ENCODE peak calls at places on chromosomes 4 and X, in seven cellular contexts. One of them, this sample, is unnamed.

GRCh38 chrX:53265771-53266170 is 15.6 kb downstream of the IQSEC2 start:
- DNase-seq in GM12878: no peak
- DNase-seq in SK-N-SH: no peak
- DNase-seq in K562: no peak
- DNase-seq in HepG2: no peak
- DNase-seq in H1: no peak
- DNase-seq in HCT116: no peak
- DNase-seq in this sample: no peak

GRCh38 chrX:38052096-38052495 is 45.7 kb downstream of the SYTL5 start:
- DNase-seq in GM12878: no peak
- DNase-seq in HepG2: no peak
- DNase-seq in H1: no peak
- DNase-seq in SK-N-SH: no peak
- DNase-seq in K562: no peak
- DNase-seq in HCT116: peak; percentile 56
- DNase-seq in this sample: no peak

GRCh38 chr4:156190606-156191005 is 236.9 kb upstream of the CTSO start:
- DNase-seq in HepG2: no peak
- DNase-seq in HCT116: no peak
- DNase-seq in SK-N-SH: no peak
- DNase-seq in GM12878: no peak
- DNase-seq in H1: no peak
- DNase-seq in K562: no peak
- DNase-seq in this sample: no peak

GRCh38 chrX:104098151-104098808 is 14.0 kb upstream of the ZCCHC18 start:
- DNase-seq in K562: peak; percentile 32
- DNase-seq in HCT116: peak; percentile 60
- DNase-seq in SK-N-SH: peak; percentile 52
- DNase-seq in HepG2: peak; percentile 22
- DNase-seq in H1: no peak
- DNase-seq in GM12878: no peak
- DNase-seq in this sample: peak; percentile 48

GRCh38 chr4:74168841-74169240 is 10.9 kb downstream of the MTHFD2L start:
- DNase-seq in HepG2: no peak
- DNase-seq in HCT116: no peak
- DNase-seq in H1: no peak
- DNase-seq in K562: no peak
- DNase-seq in GM12878: no peak
- DNase-seq in SK-N-SH: no peak
- DNase-seq in this sample: no peak

GRCh38 chr4:37905526-37906169 is 14.8 kb downstream of the TBC1D1 start:
- DNase-seq in HCT116: no peak
- DNase-seq in GM12878: no peak
- DNase-seq in HepG2: no peak
- DNase-seq in K562: no peak
- DNase-seq in H1: no peak
- DNase-seq in SK-N-SH: no peak
- DNase-seq in this sample: no peak

GRCh38 chr4:153522800-153523089 is 56.6 kb downstream of the TMEM131L start:
- DNase-seq in HepG2: no peak
- DNase-seq in GM12878: peak; percentile 71
- DNase-seq in K562: no peak
- DNase-seq in HCT116: no peak
- DNase-seq in SK-N-SH: no peak
- DNase-seq in H1: no peak
- DNase-seq in this sample: no peak

GRCh38 chr4:138646383-138646782 is 369.2 kb upstream of the NOCT start:
- DNase-seq in HepG2: no peak
- DNase-seq in GM12878: no peak
- DNase-seq in SK-N-SH: no peak
- DNase-seq in HCT116: no peak
- DNase-seq in H1: no peak
- DNase-seq in K562: no peak
- DNase-seq in this sample: no peak

GRCh38 chr4:57043304-57044251 is 64.9 kb downstream of the POLR2B start:
- DNase-seq in H1: no peak
- DNase-seq in HCT116: no peak
- DNase-seq in SK-N-SH: no peak
- DNase-seq in GM12878: no peak
- DNase-seq in K562: no peak
- DNase-seq in HepG2: no peak
- DNase-seq in this sample: no peak

GRCh38 chr4:84091266-84091665 is 407.8 kb downstream of the NKX6-1 start:
- DNase-seq in HepG2: no peak
- DNase-seq in HCT116: no peak
- DNase-seq in GM12878: no peak
- DNase-seq in SK-N-SH: no peak
- DNase-seq in K562: no peak
- DNase-seq in H1: no peak
- DNase-seq in this sample: no peak

DNA sequence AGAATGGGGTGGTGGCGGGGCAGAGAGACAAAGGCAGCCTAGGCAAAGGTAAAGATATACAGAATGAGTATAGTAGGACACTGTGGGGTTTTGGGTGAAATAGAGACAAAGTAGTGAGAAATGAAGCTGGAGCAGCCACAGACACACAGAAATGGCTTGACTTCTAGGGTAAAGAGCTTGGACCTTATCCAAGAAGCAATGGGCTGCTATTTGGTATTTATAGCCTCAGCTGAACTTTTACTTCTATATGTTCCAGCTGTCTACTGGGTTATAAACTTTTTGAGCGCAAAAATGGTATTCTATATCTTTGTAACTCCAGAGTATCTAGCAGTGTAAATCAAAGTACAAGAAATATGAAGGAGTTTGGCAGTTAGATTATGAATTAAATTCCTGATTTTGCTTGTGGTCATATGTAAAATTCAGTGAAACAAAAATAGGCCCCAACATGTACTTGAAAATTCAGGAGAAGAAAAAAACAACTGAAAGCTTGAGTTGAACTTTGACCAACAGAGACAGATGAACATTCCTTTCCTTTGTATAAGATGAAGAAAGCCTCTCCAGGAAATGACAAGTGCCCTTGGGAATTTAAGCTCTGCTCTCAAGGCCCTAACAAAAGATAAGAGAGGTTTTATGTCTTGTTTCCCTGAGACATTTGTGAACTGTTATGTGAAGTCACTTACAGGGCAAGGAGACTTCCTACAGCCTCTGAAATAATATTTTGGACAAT is 354.1 kb downstream of the CHIC1 start:
- DNase-seq in K562: no peak
- DNase-seq in H1: peak; percentile 2
- DNase-seq in GM12878: no peak
- DNase-seq in HCT116: peak; percentile 4
- DNase-seq in HepG2: no peak
- DNase-seq in SK-N-SH: no peak
- DNase-seq in this sample: no peak
- TF ChIP-seq SIN3A in K562: no peak
- TF ChIP-seq SIN3A in H1: no peak
- TF ChIP-seq SIN3A in GM12878: no peak
- TF ChIP-seq SIN3A in HCT116: no peak
- TF ChIP-seq SIN3A in HepG2: no peak
- TF ChIP-seq SIN3A in SK-N-SH: no peak
- TF ChIP-seq SIN3A in this sample: no peak

GRCh38 chr4:102620697-102621497 is 119.7 kb downstream of the NFKB1 start:
- DNase-seq in HCT116: peak; percentile 76
- DNase-seq in HepG2: peak; percentile 92
- DNase-seq in H1: no peak
- DNase-seq in K562: peak; percentile 52
- DNase-seq in GM12878: no peak
- DNase-seq in SK-N-SH: peak; percentile 33
- DNase-seq in this sample: peak; percentile 75

GRCh38 chr4:102612195-102612594 is 111.0 kb downstream of the NFKB1 start:
- DNase-seq in K562: no peak
- DNase-seq in GM12878: no peak
- DNase-seq in SK-N-SH: no peak
- DNase-seq in HCT116: no peak
- DNase-seq in HepG2: no peak
- DNase-seq in H1: no peak
- DNase-seq in this sample: no peak

GRCh38 chr4:102614801-102615200 is 113.6 kb downstream of the NFKB1 start:
- DNase-seq in HCT116: no peak
- DNase-seq in GM12878: no peak
- DNase-seq in H1: no peak
- DNase-seq in K562: no peak
- DNase-seq in HepG2: no peak
- DNase-seq in SK-N-SH: no peak
- DNase-seq in this sample: no peak

GRCh38 chr4:102612824-102613366 is 111.7 kb downstream of the NFKB1 start:
- DNase-seq in H1: no peak
- DNase-seq in HCT116: no peak
- DNase-seq in K562: no peak
- DNase-seq in SK-N-SH: no peak
- DNase-seq in GM12878: no peak
- DNase-seq in HepG2: no peak
- DNase-seq in this sample: no peak

DNA sequence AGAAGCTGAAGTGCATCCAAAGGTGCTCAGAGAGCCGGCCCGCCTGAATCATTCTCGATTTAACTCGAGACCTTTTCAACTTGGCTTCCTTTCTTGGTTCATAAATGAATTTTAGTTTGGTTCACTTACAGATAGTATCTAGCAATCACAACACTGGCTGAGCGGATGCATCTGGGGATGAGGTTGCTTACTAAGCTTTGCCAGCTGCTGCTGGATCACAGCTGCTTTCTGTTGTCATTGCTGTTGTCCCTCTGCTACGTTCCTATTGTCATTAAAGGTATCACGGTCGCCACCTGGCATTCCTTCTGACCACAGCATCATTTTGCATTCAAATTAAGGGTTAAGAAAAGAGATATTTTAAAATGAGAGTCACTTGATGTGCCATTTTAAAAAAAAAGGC is 115.5 kb downstream of the NFKB1 start:
- DNase-seq in K562: no peak
- DNase-seq in GM12878: no peak
- DNase-seq in SK-N-SH: peak; percentile 69
- DNase-seq in H1: no peak
- DNase-seq in HepG2: no peak
- DNase-seq in HCT116: no peak
- DNase-seq in this sample: no peak
- TF ChIP-seq POLR2AphosphoS5 in K562: no peak
- TF ChIP-seq POLR2AphosphoS5 in GM12878: no peak
- TF ChIP-seq POLR2AphosphoS5 in SK-N-SH: no peak
- TF ChIP-seq POLR2AphosphoS5 in H1: no peak
- TF ChIP-seq POLR2AphosphoS5 in HepG2: no peak
- TF ChIP-seq POLR2AphosphoS5 in HCT116: no peak
- TF ChIP-seq POLR2AphosphoS5 in this sample: no peak

GRCh38 chr4:184432127-184432922 is 42.0 kb downstream of the IRF2 start:
- DNase-seq in SK-N-SH: no peak
- DNase-seq in K562: no peak
- DNase-seq in H1: no peak
- DNase-seq in HCT116: no peak
- DNase-seq in HepG2: no peak
- DNase-seq in GM12878: no peak
- DNase-seq in this sample: no peak

GRCh38 chr4:184434021-184434420 is 40.3 kb downstream of the IRF2 start:
- DNase-seq in HCT116: no peak
- DNase-seq in H1: no peak
- DNase-seq in HepG2: peak; percentile 48
- DNase-seq in GM12878: no peak
- DNase-seq in SK-N-SH: no peak
- DNase-seq in K562: no peak
- DNase-seq in this sample: no peak

GRCh38 chr4:184437565-184437964 is 36.8 kb downstream of the IRF2 start:
- DNase-seq in K562: no peak
- DNase-seq in HCT116: no peak
- DNase-seq in GM12878: no peak
- DNase-seq in H1: no peak
- DNase-seq in HepG2: no peak
- DNase-seq in SK-N-SH: no peak
- DNase-seq in this sample: no peak

GRCh38 chr4:184433258-184433892 is 41.0 kb downstream of the IRF2 start:
- DNase-seq in HepG2: no peak
- DNase-seq in K562: no peak
- DNase-seq in GM12878: no peak
- DNase-seq in SK-N-SH: no peak
- DNase-seq in H1: no peak
- DNase-seq in HCT116: no peak
- DNase-seq in this sample: no peak

GRCh38 chr4:184434496-184435066 is 39.8 kb downstream of the IRF2 start:
- DNase-seq in GM12878: no peak
- DNase-seq in H1: no peak
- DNase-seq in HCT116: no peak
- DNase-seq in K562: no peak
- DNase-seq in HepG2: no peak
- DNase-seq in SK-N-SH: no peak
- DNase-seq in this sample: no peak
- H3K4me1 ChIP-seq in GM12878: no peaks in the 10 kb centered on the region
- H3K4me1 ChIP-seq in H1: peaks cover 6% of the 10 kb centered on the region
- H3K4me1 ChIP-seq in HCT116: no peaks in the 10 kb centered on the region
- H3K4me1 ChIP-seq in K562: no peaks in the 10 kb centered on the region
- H3K4me1 ChIP-seq in HepG2: peaks cover 50% of the 10 kb centered on the region
- H3K4me1 ChIP-seq in SK-N-SH: peaks cover 21% of the 10 kb centered on the region
- H3K4me1 ChIP-seq in this sample: no peaks in the 10 kb centered on the region

GRCh38 chrX:44244008-44244407 is 99.5 kb downstream of the EFHC2 start:
- DNase-seq in HCT116: peak; percentile 12
- DNase-seq in H1: no peak
- DNase-seq in K562: no peak
- DNase-seq in HepG2: no peak
- DNase-seq in GM12878: no peak
- DNase-seq in SK-N-SH: peak; percentile 6
- DNase-seq in this sample: peak; percentile 20
- TF ChIP-seq SIN3A in HCT116: no peak
- TF ChIP-seq SIN3A in H1: no peak
- TF ChIP-seq SIN3A in K562: no peak
- TF ChIP-seq SIN3A in HepG2: no peak
- TF ChIP-seq SIN3A in GM12878: no peak
- TF ChIP-seq SIN3A in SK-N-SH: no peak
- TF ChIP-seq SIN3A in this sample: no peak

GRCh38 chrX:93404121-93404520 is 269.3 kb downstream of the NAP1L3 start:
- DNase-seq in HepG2: no peak
- DNase-seq in HCT116: no peak
- DNase-seq in GM12878: no peak
- DNase-seq in H1: no peak
- DNase-seq in K562: no peak
- DNase-seq in SK-N-SH: no peak
- DNase-seq in this sample: no peak
- TF ChIP-seq POLR2AphosphoS5 in HepG2: no peak
- TF ChIP-seq POLR2AphosphoS5 in HCT116: no peak
- TF ChIP-seq POLR2AphosphoS5 in GM12878: no peak
- TF ChIP-seq POLR2AphosphoS5 in H1: no peak
- TF ChIP-seq POLR2AphosphoS5 in K562: no peak
- TF ChIP-seq POLR2AphosphoS5 in SK-N-SH: no peak
- TF ChIP-seq POLR2AphosphoS5 in this sample: no peak

GRCh38 chr4:119706804-119707203 is 78.2 kb upstream of the PDE5A start:
- DNase-seq in K562: no peak
- DNase-seq in HepG2: no peak
- DNase-seq in SK-N-SH: no peak
- DNase-seq in GM12878: no peak
- DNase-seq in HCT116: no peak
- DNase-seq in H1: no peak
- DNase-seq in this sample: no peak

GRCh38 chr4:119707336-119707735 is 78.7 kb upstream of the PDE5A start:
- DNase-seq in H1: no peak
- DNase-seq in HepG2: peak; percentile 82
- DNase-seq in HCT116: no peak
- DNase-seq in GM12878: no peak
- DNase-seq in K562: no peak
- DNase-seq in SK-N-SH: no peak
- DNase-seq in this sample: no peak

GRCh38 chr4:119709418-119709817 is 80.8 kb upstream of the PDE5A start:
- DNase-seq in SK-N-SH: no peak
- DNase-seq in K562: no peak
- DNase-seq in H1: no peak
- DNase-seq in HCT116: no peak
- DNase-seq in HepG2: no peak
- DNase-seq in GM12878: no peak
- DNase-seq in this sample: no peak
- H3K4me1 ChIP-seq in SK-N-SH: no peaks in the 10 kb centered on the region
- H3K4me1 ChIP-seq in K562: no peaks in the 10 kb centered on the region
- H3K4me1 ChIP-seq in H1: no peaks in the 10 kb centered on the region
- H3K4me1 ChIP-seq in HCT116: no peaks in the 10 kb centered on the region
- H3K4me1 ChIP-seq in HepG2: peaks cover 18% of the 10 kb centered on the region
- H3K4me1 ChIP-seq in GM12878: no peaks in the 10 kb centered on the region
- H3K4me1 ChIP-seq in this sample: no peaks in the 10 kb centered on the region

This sample was measured in Panc1.